ENCODE peak calls at places on chromosomes 7 and 10, in ten cellular contexts. U, F, I, N, Z, M, Y, C, T and L are unnamed samples.

GRCh38 chr7:107090452-107090851 is 45.9 kb downstream of the PRKAR2B start:
- DNase-seq in I (no peak), F (no peak), U (peak), T (no peak), Z (no peak), M (no peak), C (peak), Y (no peak), N (no peak), L (no peak)

GRCh38 chr7:138645284-138645683 is 55.9 kb downstream of the SVOPL start:
- DNase-seq in F (no peak), Z (no peak), N (no peak), M (no peak), U (no peak), I (no peak), Y (no peak), C (no peak), T (no peak), L (no peak)

GRCh38 chr7:99459087-99459486 is 6.9 kb downstream of the ATP5MF start:
- DNase-seq in N (peak), Y (no peak), I (peak), M (no peak), F (no peak), T (no peak), U (no peak), Z (peak), C (peak), L (peak)

GRCh38 chr10:35423505-35424306 is 87.4 kb downstream of the CCNY start:
- DNase-seq in Y (no peak), U (no peak), Z (peak), F (no peak), I (peak), N (peak), M (no peak), C (no peak), T (no peak), L (peak)

GRCh38 chr10:71970331-71970730 is 6.1 kb downstream of the CHST3 start:
- DNase-seq in M (peak), I (peak), Y (no peak), C (no peak), U (no peak), Z (no peak), F (no peak), N (peak), T (no peak), L (peak)

GRCh38 chr7:95055295-95055694 is 147.9 kb downstream of the PPP1R9A start:
- DNase-seq in M (no peak), C (no peak), I (no peak), N (no peak), Z (no peak), U (no peak), Y (no peak), T (no peak), F (no peak), L (no peak)

GRCh38 chr7:21743493-21743892 is 200.7 kb downstream of the DNAH11 start:
- DNase-seq in T (no peak), U (no peak), C (no peak), I (no peak), Y (no peak), F (no peak), Z (no peak), M (no peak), N (no peak), L (no peak)

GRCh38 chr10:75428434-75429158 is 2.8 kb upstream of the LRMDA start:
- DNase-seq in M (no peak), U (no peak), F (no peak), T (no peak), N (peak), Z (no peak), I (peak), C (no peak), Y (no peak), L (peak)

GRCh38 chr7:6210973-6211372 is 61.5 kb downstream of the CYTH3 start:
- DNase-seq in F (no peak), I (no peak), M (no peak), T (no peak), C (no peak), Y (no peak), U (no peak), N (no peak), Z (no peak), L (no peak)

GRCh38 chr10:68938117-68938516 is 17.9 kb upstream of the DDX21 start:
- DNase-seq in I (no peak), Z (no peak), U (no peak), T (no peak), F (no peak), M (no peak), Y (no peak), C (no peak), N (no peak), L (no peak)

GRCh38 chr10:126247454-126247975 is 140.8 kb downstream of the ADAM12 start:
- DNase-seq in Z (peak), T (no peak), F (no peak), Y (no peak), C (no peak), N (peak), M (peak), I (peak), U (no peak), L (peak)

GRCh38 chr10:88647216-88647615 is 17.0 kb upstream of the LIPF start:
- DNase-seq in Z (no peak), F (no peak), I (no peak), C (no peak), N (no peak), Y (no peak), T (no peak), U (no peak), M (no peak), L (no peak)

GRCh38 chr7:137898839-137899681 is 52.3 kb upstream of the DGKI start:
- DNase-seq in N (peak), I (peak), Z (peak), F (peak), M (peak), C (peak), U (peak), Y (peak), T (peak), L (peak)

GRCh38 chr7:24991333-24991732 is 11.4 kb upstream of the OSBPL3 start:
- DNase-seq in I (no peak), Z (no peak), F (no peak), U (no peak), T (no peak), M (no peak), Y (no peak), N (no peak), C (no peak), L (no peak)

GRCh38 chr10:132847856-132848255 is 61.9 kb upstream of the NKX6-2 start:
- DNase-seq in Y (no peak), N (no peak), F (no peak), Z (no peak), U (no peak), T (no peak), M (no peak), C (no peak), I (no peak), L (no peak)

GRCh38 chr10:113947138-113948011 is 92.9 kb downstream of the NHLRC2 start:
- DNase-seq in Y (no peak), I (peak), M (no peak), C (no peak), U (no peak), Z (no peak), N (no peak), F (no peak), T (no peak), L (no peak)

GRCh38 chr10:29932991-29933390 is 126.4 kb downstream of the JCAD start:
- DNase-seq in U (no peak), F (no peak), Y (no peak), C (no peak), Z (no peak), I (no peak), T (no peak), N (no peak), M (no peak), L (no peak)

GRCh38 chr10:3902054-3902808 is 117.2 kb upstream of the KLF6 start:
- DNase-seq in T (peak), F (peak), U (peak), Y (peak), I (no peak), M (peak), N (no peak), Z (no peak), C (no peak), L (peak)

GRCh38 chr7:410395-410910 is 109.2 kb downstream of the PDGFA start:
- DNase-seq in N (no peak), F (no peak), C (no peak), T (no peak), U (no peak), Y (no peak), I (no peak), M (no peak), Z (no peak), L (no peak)

GRCh38 chr7:1312098-1313070 is 79.7 kb downstream of the UNCX start:
- DNase-seq in Y (no peak), I (no peak), N (no peak), Z (no peak), U (no peak), M (no peak), T (no peak), F (no peak), C (no peak), L (no peak)

GRCh38 chr10:116985611-116986010 is 19.4 kb downstream of the SHTN1 start:
- DNase-seq in Y (no peak), N (no peak), I (no peak), Z (no peak), F (no peak), U (no peak), T (no peak), M (no peak), C (no peak), L (peak)